ENCODE peak calls at places on chromosomes 6 and 20, in eight cellular contexts. One of them, this sample, is unnamed.

GRCh38 chr6:345747-346388 is 45.7 kb upstream of the IRF4 start:
- DNase-seq in spleen: peak; percentile 66
- DNase-seq in transverse colon: no peak
- DNase-seq in GM23338: no peak
- DNase-seq in endodermal cell: no peak
- DNase-seq in prostate gland: no peak
- DNase-seq in PC-9: no peak
- DNase-seq in heart right ventricle: no peak
- DNase-seq in this sample: no peak

GRCh38 chr6:128339635-128340436 is 180.6 kb downstream of the PTPRK start:
- DNase-seq in spleen: no peak
- DNase-seq in transverse colon: no peak
- DNase-seq in GM23338: no peak
- DNase-seq in endodermal cell: no peak
- DNase-seq in prostate gland: no peak
- DNase-seq in PC-9: no peak
- DNase-seq in heart right ventricle: no peak
- DNase-seq in this sample: no peak

GRCh38 chr6:53179961-53180651 is 31.5 kb upstream of the GCM1 start:
- DNase-seq in spleen: peak; percentile 77
- DNase-seq in transverse colon: peak; percentile 59
- DNase-seq in GM23338: no peak
- DNase-seq in endodermal cell: no peak
- DNase-seq in prostate gland: peak; percentile 58
- DNase-seq in PC-9: no peak
- DNase-seq in heart right ventricle: peak; percentile 25
- DNase-seq in this sample: peak; percentile 7

GRCh38 chr6:106608080-106608668 is 21.1 kb downstream of the RTN4IP1 start:
- DNase-seq in spleen: no peak
- DNase-seq in transverse colon: peak; percentile 12
- DNase-seq in GM23338: peak; percentile 89
- DNase-seq in endodermal cell: peak; percentile 61
- DNase-seq in prostate gland: peak; percentile 31
- DNase-seq in PC-9: peak; percentile 10
- DNase-seq in heart right ventricle: no peak
- DNase-seq in this sample: peak; percentile 66

GRCh38 chr20:63051911-63052310 is 45.1 kb upstream of the BHLHE23 start:
- DNase-seq in spleen: peak; percentile 44
- DNase-seq in transverse colon: no peak
- DNase-seq in GM23338: no peak
- DNase-seq in endodermal cell: no peak
- DNase-seq in prostate gland: no peak
- DNase-seq in PC-9: no peak
- DNase-seq in heart right ventricle: peak; percentile 4
- DNase-seq in this sample: no peak

GRCh38 chr6:169809386-169809785 is 58.0 kb downstream of the ERMARD start:
- DNase-seq in spleen: no peak
- DNase-seq in transverse colon: no peak
- DNase-seq in GM23338: no peak
- DNase-seq in endodermal cell: peak; percentile 26
- DNase-seq in prostate gland: no peak
- DNase-seq in PC-9: no peak
- DNase-seq in heart right ventricle: no peak
- DNase-seq in this sample: no peak

GRCh38 chr6:138404666-138405337 is 779 bp downstream of the HEBP2 start:
- DNase-seq in spleen: peak; percentile 90
- DNase-seq in transverse colon: peak; percentile 44
- DNase-seq in GM23338: no peak
- DNase-seq in endodermal cell: peak; percentile 75
- DNase-seq in prostate gland: peak; percentile 28
- DNase-seq in PC-9: no peak
- DNase-seq in heart right ventricle: peak; percentile 32
- DNase-seq in this sample: peak; percentile 18

GRCh38 chr20:8492182-8492581 is 360.1 kb downstream of the PLCB1 start:
- DNase-seq in spleen: no peak
- DNase-seq in transverse colon: no peak
- DNase-seq in GM23338: no peak
- DNase-seq in endodermal cell: no peak
- DNase-seq in prostate gland: no peak
- DNase-seq in PC-9: no peak
- DNase-seq in heart right ventricle: no peak
- DNase-seq in this sample: no peak

GRCh38 chr20:843908-844307 is 10.4 kb downstream of the FAM110A start:
- DNase-seq in spleen: peak; percentile 80
- DNase-seq in transverse colon: peak; percentile 47
- DNase-seq in GM23338: no peak
- DNase-seq in endodermal cell: no peak
- DNase-seq in prostate gland: peak; percentile 21
- DNase-seq in PC-9: no peak
- DNase-seq in heart right ventricle: no peak
- DNase-seq in this sample: peak; percentile 53

GRCh38 chr6:155260686-155261085 is 3.1 kb upstream of the CLDN20 start:
- DNase-seq in spleen: no peak
- DNase-seq in transverse colon: no peak
- DNase-seq in GM23338: no peak
- DNase-seq in endodermal cell: no peak
- DNase-seq in prostate gland: no peak
- DNase-seq in PC-9: no peak
- DNase-seq in heart right ventricle: no peak
- DNase-seq in this sample: no peak

GRCh38 chr6:155261146-155261900 is 2.5 kb upstream of the CLDN20 start:
- DNase-seq in spleen: no peak
- DNase-seq in transverse colon: no peak
- DNase-seq in GM23338: peak; percentile 83
- DNase-seq in endodermal cell: peak; percentile 88
- DNase-seq in prostate gland: no peak
- DNase-seq in PC-9: no peak
- DNase-seq in heart right ventricle: no peak
- DNase-seq in this sample: no peak

GRCh38 chr6:155262655-155263054 is 1.2 kb upstream of the CLDN20 start:
- DNase-seq in spleen: no peak
- DNase-seq in transverse colon: no peak
- DNase-seq in GM23338: no peak
- DNase-seq in endodermal cell: no peak
- DNase-seq in prostate gland: no peak
- DNase-seq in PC-9: no peak
- DNase-seq in heart right ventricle: no peak
- DNase-seq in this sample: no peak

GRCh38 chr6:155259202-155259601 is 4.6 kb upstream of the CLDN20 start:
- DNase-seq in spleen: no peak
- DNase-seq in transverse colon: no peak
- DNase-seq in GM23338: no peak
- DNase-seq in endodermal cell: peak; percentile 35
- DNase-seq in prostate gland: no peak
- DNase-seq in PC-9: no peak
- DNase-seq in heart right ventricle: no peak
- DNase-seq in this sample: no peak

GRCh38 chr6:155259897-155260296 is 3.9 kb upstream of the CLDN20 start:
- DNase-seq in spleen: no peak
- DNase-seq in transverse colon: no peak
- DNase-seq in GM23338: no peak
- DNase-seq in endodermal cell: no peak
- DNase-seq in prostate gland: no peak
- DNase-seq in PC-9: no peak
- DNase-seq in heart right ventricle: no peak
- DNase-seq in this sample: no peak
- H3K36me3 ChIP-seq in spleen: peaks cover 34% of the 10 kb centered on the region
- H3K36me3 ChIP-seq in transverse colon: peaks cover 20% of the 10 kb centered on the region
- H3K36me3 ChIP-seq in GM23338: peaks cover 23% of the 10 kb centered on the region
- H3K36me3 ChIP-seq in endodermal cell: peaks cover 77% of the 10 kb centered on the region
- H3K36me3 ChIP-seq in prostate gland: no peaks in the 10 kb centered on the region
- H3K36me3 ChIP-seq in PC-9: peaks cover 2% of the 10 kb centered on the region
- H3K36me3 ChIP-seq in heart right ventricle: no peaks in the 10 kb centered on the region
- H3K36me3 ChIP-seq in this sample: peaks cover 31% of the 10 kb centered on the region

GRCh38 chr6:63636516-63636968 is 940 bp downstream of the PHF3 start:
- DNase-seq in spleen: peak; percentile 87
- DNase-seq in transverse colon: peak; percentile 67
- DNase-seq in GM23338: peak; percentile 75
- DNase-seq in endodermal cell: peak; percentile 81
- DNase-seq in prostate gland: peak; percentile 74
- DNase-seq in PC-9: peak; percentile 36
- DNase-seq in heart right ventricle: peak; percentile 30
- DNase-seq in this sample: peak; percentile 57

GRCh38 chr6:63637865-63638445 is 2.4 kb downstream of the PHF3 start:
- DNase-seq in spleen: no peak
- DNase-seq in transverse colon: no peak
- DNase-seq in GM23338: no peak
- DNase-seq in endodermal cell: no peak
- DNase-seq in prostate gland: no peak
- DNase-seq in PC-9: no peak
- DNase-seq in heart right ventricle: no peak
- DNase-seq in this sample: no peak

GRCh38 chr6:63635165-63635562 is 438 bp upstream of the PHF3 start:
- DNase-seq in spleen: no peak
- DNase-seq in transverse colon: no peak
- DNase-seq in GM23338: no peak
- DNase-seq in endodermal cell: no peak
- DNase-seq in prostate gland: peak; percentile 5
- DNase-seq in PC-9: no peak
- DNase-seq in heart right ventricle: no peak
- DNase-seq in this sample: no peak

GRCh38 chr6:63635563-63636515 is at the start of gene PHF3:
- DNase-seq in spleen: peak; percentile 97
- DNase-seq in transverse colon: peak; percentile 93
- DNase-seq in GM23338: peak; percentile 95
- DNase-seq in endodermal cell: peak; percentile 93
- DNase-seq in prostate gland: peak; percentile 89
- DNase-seq in PC-9: peak; percentile 92
- DNase-seq in heart right ventricle: peak; percentile 91
- DNase-seq in this sample: peak; percentile 85

DNA sequence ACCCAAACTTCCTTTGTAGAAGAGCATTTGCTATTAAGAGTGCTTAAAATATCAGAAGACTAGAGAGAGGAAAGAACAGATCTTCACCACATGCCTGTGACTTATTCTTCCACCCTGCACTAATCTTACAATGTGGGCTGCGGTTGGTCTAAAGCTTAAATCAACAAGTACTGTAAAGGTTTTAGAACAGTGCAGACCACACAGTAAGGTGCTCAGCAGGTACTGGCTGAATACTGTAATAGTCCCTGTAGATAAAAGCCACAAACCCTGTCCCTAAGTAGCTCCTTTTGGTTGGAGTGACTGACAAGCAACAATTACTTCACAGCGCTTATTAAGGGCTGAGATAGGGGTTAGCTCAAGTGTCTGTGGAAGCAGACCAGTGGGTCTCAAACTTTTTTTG is 972 bp upstream of the PHF3 start:
- DNase-seq in spleen: no peak
- DNase-seq in transverse colon: no peak
- DNase-seq in GM23338: peak; percentile 38
- DNase-seq in endodermal cell: peak; percentile 61
- DNase-seq in prostate gland: no peak
- DNase-seq in PC-9: no peak
- DNase-seq in heart right ventricle: no peak
- DNase-seq in this sample: no peak
- H3K27ac ChIP-seq in spleen: no peak overlapping the region
- H3K27ac ChIP-seq in transverse colon: no peak overlapping the region
- H3K27ac ChIP-seq in GM23338: no peak overlapping the region
- H3K27ac ChIP-seq in endodermal cell: no peak overlapping the region
- H3K27ac ChIP-seq in prostate gland: no peak overlapping the region
- H3K27ac ChIP-seq in PC-9: no peak overlapping the region
- H3K27ac ChIP-seq in heart right ventricle: no peak overlapping the region
- H3K27ac ChIP-seq in this sample: no peak overlapping the region

GRCh38 chr6:17987576-17988421 is at the start of gene KIF13A:
- DNase-seq in spleen: peak; percentile 93
- DNase-seq in transverse colon: peak; percentile 65
- DNase-seq in GM23338: peak; percentile 68
- DNase-seq in endodermal cell: peak; percentile 79
- DNase-seq in prostate gland: peak; percentile 59
- DNase-seq in PC-9: peak; percentile 69
- DNase-seq in heart right ventricle: peak; percentile 81
- DNase-seq in this sample: peak; percentile 58
- TF ChIP-seq CTCF in spleen: peak; percentile 39
- TF ChIP-seq CTCF in transverse colon: peak; percentile 18
- TF ChIP-seq CTCF in GM23338: no peak
- TF ChIP-seq CTCF in endodermal cell: peak; percentile 53
- TF ChIP-seq CTCF in prostate gland: peak; percentile 9
- TF ChIP-seq CTCF in PC-9: no peak
- TF ChIP-seq CTCF in heart right ventricle: no peak
- TF ChIP-seq CTCF in this sample: peak; percentile 22

GRCh38 chr20:36202891-36203338 is 33.4 kb upstream of the AAR2 start:
- DNase-seq in spleen: peak; percentile 93
- DNase-seq in transverse colon: peak; percentile 72
- DNase-seq in GM23338: peak; percentile 88
- DNase-seq in endodermal cell: peak; percentile 94
- DNase-seq in prostate gland: peak; percentile 52
- DNase-seq in PC-9: peak; percentile 66
- DNase-seq in heart right ventricle: peak; percentile 74
- DNase-seq in this sample: peak; percentile 33

GRCh38 chr20:36196676-36197075 is 39.6 kb upstream of the AAR2 start:
- DNase-seq in spleen: no peak
- DNase-seq in transverse colon: no peak
- DNase-seq in GM23338: no peak
- DNase-seq in endodermal cell: no peak
- DNase-seq in prostate gland: no peak
- DNase-seq in PC-9: no peak
- DNase-seq in heart right ventricle: no peak
- DNase-seq in this sample: no peak

GRCh38 chr20:36197271-36197670 is 39.0 kb upstream of the AAR2 start:
- DNase-seq in spleen: no peak
- DNase-seq in transverse colon: no peak
- DNase-seq in GM23338: no peak
- DNase-seq in endodermal cell: no peak
- DNase-seq in prostate gland: no peak
- DNase-seq in PC-9: no peak
- DNase-seq in heart right ventricle: no peak
- DNase-seq in this sample: peak; percentile 7

GRCh38 chr20:36201198-36201597 is 35.1 kb upstream of the AAR2 start:
- DNase-seq in spleen: peak; percentile 43
- DNase-seq in transverse colon: no peak
- DNase-seq in GM23338: no peak
- DNase-seq in endodermal cell: no peak
- DNase-seq in prostate gland: no peak
- DNase-seq in PC-9: no peak
- DNase-seq in heart right ventricle: no peak
- DNase-seq in this sample: no peak

DNA sequence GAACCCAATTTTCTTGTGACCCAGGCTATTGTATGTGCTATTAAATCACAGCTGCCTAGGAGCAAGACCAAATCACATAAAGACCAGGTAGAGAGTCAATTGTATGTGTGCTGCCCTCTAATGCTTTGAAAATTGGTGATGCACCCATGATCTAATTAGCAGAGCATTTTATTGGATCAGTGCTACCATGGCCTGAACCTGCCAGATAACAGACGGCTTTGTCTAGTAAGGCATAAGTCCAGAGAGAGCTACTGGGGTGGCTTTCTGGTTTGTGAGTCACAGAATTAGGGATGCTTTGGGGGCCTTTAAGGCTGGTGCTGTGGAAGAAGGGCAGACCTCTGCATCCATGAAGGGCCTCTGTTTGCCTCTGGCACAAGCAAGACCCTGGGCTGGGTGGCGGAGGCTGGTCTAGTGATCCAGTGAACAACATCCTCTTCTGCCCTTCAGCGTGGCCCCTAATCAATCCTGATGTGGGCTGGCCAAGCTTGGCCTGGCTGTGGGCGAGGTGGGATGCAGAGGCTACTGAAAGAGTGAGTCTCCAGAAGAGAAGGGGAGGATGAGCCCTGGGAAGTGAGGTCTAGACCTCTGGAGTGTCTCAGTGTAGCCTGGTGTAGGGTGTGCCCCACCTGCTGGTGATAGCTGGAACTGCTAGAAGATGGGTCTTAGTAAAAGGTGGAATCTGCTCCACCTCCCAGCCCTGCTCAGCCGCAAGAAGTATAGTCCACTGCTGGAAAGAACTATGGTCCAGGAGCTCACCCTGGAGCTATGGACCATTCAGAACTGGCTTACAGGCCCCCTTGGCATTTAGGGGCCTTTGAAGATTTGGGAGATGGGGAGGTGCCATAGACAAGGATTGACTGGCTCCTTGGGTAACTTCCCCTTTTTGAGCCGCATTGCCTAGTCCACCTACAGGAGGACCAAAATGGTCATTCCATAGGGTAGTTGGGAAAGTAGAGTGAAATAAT is 36.7 kb upstream of the AAR2 start:
- DNase-seq in spleen: peak; percentile 82
- DNase-seq in transverse colon: peak; percentile 84
- DNase-seq in GM23338: peak; percentile 89
- DNase-seq in endodermal cell: peak; percentile 96
- DNase-seq in prostate gland: peak; percentile 80
- DNase-seq in PC-9: peak; percentile 79
- DNase-seq in heart right ventricle: peak; percentile 65
- DNase-seq in this sample: peak; percentile 54
- H3K36me3 ChIP-seq in spleen: no peaks in the 10 kb centered on the region
- H3K36me3 ChIP-seq in transverse colon: peaks cover 4% of the 10 kb centered on the region
- H3K36me3 ChIP-seq in GM23338: no peaks in the 10 kb centered on the region
- H3K36me3 ChIP-seq in endodermal cell: no peaks in the 10 kb centered on the region
- H3K36me3 ChIP-seq in prostate gland: no peaks in the 10 kb centered on the region
- H3K36me3 ChIP-seq in PC-9: no peaks in the 10 kb centered on the region
- H3K36me3 ChIP-seq in heart right ventricle: no peaks in the 10 kb centered on the region
- H3K36me3 ChIP-seq in this sample: no peaks in the 10 kb centered on the region

This sample was measured in mammary epithelial cell.